ENCODE peak calls at places on chromosomes 11 and 22, in seven cellular contexts. One of them, this sample, is unnamed.

GRCh38 chr22:46422896-46423295 is 87.4 kb downstream of the TRMU start:
- DNase-seq in HCT116: no peak
- DNase-seq in HepG2: no peak
- DNase-seq in SK-N-SH: no peak
- DNase-seq in GM12878: no peak
- DNase-seq in A549: no peak
- DNase-seq in K562: no peak
- DNase-seq in this sample: no peak

GRCh38 chr11:121341609-121342008 is 49.0 kb downstream of the SC5D start:
- DNase-seq in HepG2: no peak
- DNase-seq in A549: no peak
- DNase-seq in HCT116: no peak
- DNase-seq in K562: no peak
- DNase-seq in SK-N-SH: no peak
- DNase-seq in GM12878: no peak
- DNase-seq in this sample: no peak

GRCh38 chr22:42229455-42230149 is 40.9 kb downstream of the TCF20 start:
- DNase-seq in HCT116: no peak
- DNase-seq in K562: no peak
- DNase-seq in A549: no peak
- DNase-seq in GM12878: no peak
- DNase-seq in SK-N-SH: no peak
- DNase-seq in HepG2: no peak
- DNase-seq in this sample: no peak

GRCh38 chr11:111283945-111284481 is 14.3 kb upstream of the POU2AF3 start:
- DNase-seq in SK-N-SH: peak
- DNase-seq in A549: no peak
- DNase-seq in HCT116: no peak
- DNase-seq in K562: no peak
- DNase-seq in HepG2: no peak
- DNase-seq in GM12878: no peak
- DNase-seq in this sample: peak

GRCh38 chr22:27580311-27580897 is 221.2 kb downstream of the MN1 start:
- DNase-seq in HCT116: no peak
- DNase-seq in A549: peak
- DNase-seq in GM12878: no peak
- DNase-seq in K562: no peak
- DNase-seq in SK-N-SH: no peak
- DNase-seq in HepG2: no peak
- DNase-seq in this sample: no peak

GRCh38 chr22:32336185-32336603 is 21.5 kb upstream of the RFPL3 start:
- DNase-seq in K562: no peak
- DNase-seq in HCT116: no peak
- DNase-seq in HepG2: no peak
- DNase-seq in SK-N-SH: no peak
- DNase-seq in A549: no peak
- DNase-seq in GM12878: no peak
- DNase-seq in this sample: peak

GRCh38 chr11:80955588-80955987 is 1514.8 kb upstream of the TENM4 start:
- DNase-seq in K562: no peak
- DNase-seq in HepG2: no peak
- DNase-seq in SK-N-SH: no peak
- DNase-seq in HCT116: no peak
- DNase-seq in GM12878: no peak
- DNase-seq in A549: no peak
- DNase-seq in this sample: no peak

GRCh38 chr11:34525887-34526657 is 12.5 kb upstream of the ELF5 start:
- DNase-seq in HCT116: no peak
- DNase-seq in A549: no peak
- DNase-seq in K562: no peak
- DNase-seq in HepG2: no peak
- DNase-seq in SK-N-SH: no peak
- DNase-seq in GM12878: no peak
- DNase-seq in this sample: no peak

GRCh38 chr11:111918390-111919256 is at the start of gene C11orf52:
- DNase-seq in HCT116: peak
- DNase-seq in SK-N-SH: no peak
- DNase-seq in HepG2: peak
- DNase-seq in GM12878: no peak
- DNase-seq in A549: no peak
- DNase-seq in K562: peak
- DNase-seq in this sample: peak

GRCh38 chr11:58000699-58001098 is 23.0 kb upstream of the OR9Q1 start:
- DNase-seq in GM12878: no peak
- DNase-seq in A549: no peak
- DNase-seq in K562: no peak
- DNase-seq in HCT116: no peak
- DNase-seq in HepG2: no peak
- DNase-seq in SK-N-SH: no peak
- DNase-seq in this sample: no peak

GRCh38 chr11:130554241-130555055 is 106.0 kb downstream of the ADAMTS15 start:
- DNase-seq in HepG2: no peak
- DNase-seq in HCT116: no peak
- DNase-seq in SK-N-SH: no peak
- DNase-seq in GM12878: no peak
- DNase-seq in K562: no peak
- DNase-seq in A549: no peak
- DNase-seq in this sample: no peak

GRCh38 chr11:44680982-44681597 is 45.7 kb upstream of the TSPAN18 start:
- DNase-seq in HepG2: no peak
- DNase-seq in HCT116: no peak
- DNase-seq in SK-N-SH: no peak
- DNase-seq in GM12878: no peak
- DNase-seq in A549: no peak
- DNase-seq in K562: no peak
- DNase-seq in this sample: peak

GRCh38 chr11:78801161-78801884 is 226.7 kb upstream of the NARS2 start:
- DNase-seq in SK-N-SH: no peak
- DNase-seq in A549: peak
- DNase-seq in K562: no peak
- DNase-seq in GM12878: no peak
- DNase-seq in HCT116: no peak
- DNase-seq in HepG2: no peak
- DNase-seq in this sample: no peak

GRCh38 chr11:17542249-17542648 is 2.0 kb downstream of the USH1C start:
- DNase-seq in HCT116: no peak
- DNase-seq in HepG2: peak
- DNase-seq in SK-N-SH: no peak
- DNase-seq in K562: no peak
- DNase-seq in A549: peak
- DNase-seq in GM12878: no peak
- DNase-seq in this sample: no peak

GRCh38 chr11:612201-612960 is 3.4 kb downstream of the IRF7 start:
- DNase-seq in GM12878: no peak
- DNase-seq in A549: peak
- DNase-seq in HepG2: peak
- DNase-seq in HCT116: peak
- DNase-seq in K562: no peak
- DNase-seq in SK-N-SH: no peak
- DNase-seq in this sample: peak

GRCh38 chr11:15114501-15115475 is at the start of gene INSC:
- DNase-seq in A549: no peak
- DNase-seq in HepG2: no peak
- DNase-seq in SK-N-SH: peak
- DNase-seq in K562: no peak
- DNase-seq in GM12878: no peak
- DNase-seq in HCT116: no peak
- DNase-seq in this sample: peak

GRCh38 chr22:39733191-39733590 is 160.4 kb downstream of the ENTHD1 start:
- DNase-seq in SK-N-SH: no peak
- DNase-seq in K562: no peak
- DNase-seq in HepG2: no peak
- DNase-seq in GM12878: no peak
- DNase-seq in A549: no peak
- DNase-seq in HCT116: no peak
- DNase-seq in this sample: no peak

GRCh38 chr11:5618807-5619206 is 6.0 kb upstream of the TRIM34 start:
- DNase-seq in HCT116: no peak
- DNase-seq in GM12878: no peak
- DNase-seq in HepG2: peak
- DNase-seq in K562: no peak
- DNase-seq in A549: peak
- DNase-seq in SK-N-SH: no peak
- DNase-seq in this sample: no peak

DNA sequence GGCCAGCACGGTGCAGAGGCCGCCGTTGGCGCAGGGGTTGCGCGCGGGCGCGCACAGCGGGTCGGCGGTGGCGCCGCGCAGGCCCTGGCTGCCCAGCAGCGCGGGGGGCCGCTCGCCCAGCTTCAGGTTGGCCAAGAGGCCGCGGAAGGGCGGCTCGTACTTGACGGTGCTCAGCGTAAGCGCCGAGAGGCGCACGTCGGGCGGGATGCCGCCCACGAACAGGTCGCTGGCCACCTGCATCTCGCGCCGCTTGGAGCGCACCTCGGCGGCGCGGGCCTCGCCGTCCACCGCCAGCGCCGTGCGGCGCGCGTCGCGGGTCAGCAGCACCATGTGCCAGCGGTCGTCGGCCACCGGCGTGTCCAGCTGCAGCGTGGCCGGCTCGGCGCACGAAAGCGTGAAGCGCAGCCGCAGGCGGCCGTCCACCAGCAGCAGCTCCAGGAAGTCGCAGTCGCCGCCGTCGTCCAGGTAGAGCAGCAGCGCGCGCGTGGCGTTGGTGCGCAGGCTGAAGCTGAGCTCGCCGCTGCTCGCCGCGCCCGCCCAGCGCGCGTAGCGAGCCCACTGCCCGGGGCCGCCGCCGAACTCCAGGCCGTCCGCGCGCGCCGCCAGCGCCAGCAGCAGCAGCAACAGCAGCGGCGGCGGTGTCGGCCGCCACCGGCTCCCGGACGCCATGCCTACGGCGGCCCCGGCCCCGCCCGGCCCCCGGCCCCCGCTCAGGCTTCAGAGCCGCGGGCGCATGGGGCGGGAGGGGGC is 9.8 kb downstream of the NRXN2 start:
- DNase-seq in SK-N-SH: no peak
- DNase-seq in GM12878: no peak
- DNase-seq in HCT116: no peak
- DNase-seq in K562: no peak
- DNase-seq in A549: peak
- DNase-seq in HepG2: no peak
- DNase-seq in this sample: peak
- H3K4me2 ChIP-seq in SK-N-SH: no peak
- H3K4me2 ChIP-seq in GM12878: no peak
- H3K4me2 ChIP-seq in HCT116: no peak
- H3K4me2 ChIP-seq in K562: no peak
- H3K4me2 ChIP-seq in A549: peak
- H3K4me2 ChIP-seq in HepG2: no peak
- H3K4me2 ChIP-seq in this sample: peak

GRCh38 chr11:47004595-47005033 is 68.1 kb downstream of the CSTPP1 start:
- DNase-seq in SK-N-SH: peak
- DNase-seq in HepG2: peak
- DNase-seq in HCT116: no peak
- DNase-seq in A549: peak
- DNase-seq in K562: peak
- DNase-seq in GM12878: no peak
- DNase-seq in this sample: no peak

GRCh38 chr11:47005441-47005840 is 68.9 kb downstream of the CSTPP1 start:
- DNase-seq in GM12878: no peak
- DNase-seq in K562: no peak
- DNase-seq in SK-N-SH: no peak
- DNase-seq in HCT116: no peak
- DNase-seq in A549: no peak
- DNase-seq in HepG2: peak
- DNase-seq in this sample: no peak

GRCh38 chr11:47001666-47002285 is 65.2 kb downstream of the CSTPP1 start:
- DNase-seq in HepG2: no peak
- DNase-seq in GM12878: no peak
- DNase-seq in K562: no peak
- DNase-seq in SK-N-SH: peak
- DNase-seq in A549: no peak
- DNase-seq in HCT116: no peak
- DNase-seq in this sample: peak

GRCh38 chr11:47002366-47002765 is 65.8 kb downstream of the CSTPP1 start:
- DNase-seq in HepG2: no peak
- DNase-seq in HCT116: no peak
- DNase-seq in SK-N-SH: no peak
- DNase-seq in GM12878: no peak
- DNase-seq in K562: no peak
- DNase-seq in A549: no peak
- DNase-seq in this sample: no peak

GRCh38 chr11:47003180-47003877 is 66.8 kb downstream of the CSTPP1 start:
- DNase-seq in GM12878: no peak
- DNase-seq in A549: no peak
- DNase-seq in SK-N-SH: no peak
- DNase-seq in HepG2: no peak
- DNase-seq in HCT116: no peak
- DNase-seq in K562: peak
- DNase-seq in this sample: no peak
- TF ChIP-seq REST in GM12878: no peak
- TF ChIP-seq REST in A549: no peak
- TF ChIP-seq REST in SK-N-SH: no peak
- TF ChIP-seq REST in HepG2: no peak
- TF ChIP-seq REST in HCT116: no peak
- TF ChIP-seq REST in K562: no peak
- TF ChIP-seq REST in this sample: no peak

DNA sequence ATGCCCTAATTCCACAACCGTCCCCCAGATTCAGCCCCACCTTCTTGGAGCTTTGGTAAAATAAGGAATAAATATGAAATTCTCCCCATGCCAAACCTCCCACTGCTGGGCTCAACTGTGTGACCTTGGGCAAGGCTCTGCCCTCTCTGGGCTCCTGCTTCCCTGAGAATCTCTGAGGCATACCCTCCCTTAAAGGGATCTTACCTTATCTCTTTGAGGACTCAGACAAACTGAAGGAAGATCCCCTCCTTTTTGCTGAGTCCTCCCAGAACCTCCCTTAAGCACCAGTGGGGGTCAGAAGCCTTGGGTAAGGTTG is 2.7 kb downstream of the CD248 start:
- DNase-seq in A549: no peak
- DNase-seq in GM12878: no peak
- DNase-seq in HepG2: no peak
- DNase-seq in HCT116: no peak
- DNase-seq in K562: no peak
- DNase-seq in SK-N-SH: no peak
- DNase-seq in this sample: no peak
- H3K4me2 ChIP-seq in A549: no peak
- H3K4me2 ChIP-seq in GM12878: no peak
- H3K4me2 ChIP-seq in HepG2: peak
- H3K4me2 ChIP-seq in HCT116: no peak
- H3K4me2 ChIP-seq in K562: no peak
- H3K4me2 ChIP-seq in SK-N-SH: peak
- H3K4me2 ChIP-seq in this sample: peak

DNA sequence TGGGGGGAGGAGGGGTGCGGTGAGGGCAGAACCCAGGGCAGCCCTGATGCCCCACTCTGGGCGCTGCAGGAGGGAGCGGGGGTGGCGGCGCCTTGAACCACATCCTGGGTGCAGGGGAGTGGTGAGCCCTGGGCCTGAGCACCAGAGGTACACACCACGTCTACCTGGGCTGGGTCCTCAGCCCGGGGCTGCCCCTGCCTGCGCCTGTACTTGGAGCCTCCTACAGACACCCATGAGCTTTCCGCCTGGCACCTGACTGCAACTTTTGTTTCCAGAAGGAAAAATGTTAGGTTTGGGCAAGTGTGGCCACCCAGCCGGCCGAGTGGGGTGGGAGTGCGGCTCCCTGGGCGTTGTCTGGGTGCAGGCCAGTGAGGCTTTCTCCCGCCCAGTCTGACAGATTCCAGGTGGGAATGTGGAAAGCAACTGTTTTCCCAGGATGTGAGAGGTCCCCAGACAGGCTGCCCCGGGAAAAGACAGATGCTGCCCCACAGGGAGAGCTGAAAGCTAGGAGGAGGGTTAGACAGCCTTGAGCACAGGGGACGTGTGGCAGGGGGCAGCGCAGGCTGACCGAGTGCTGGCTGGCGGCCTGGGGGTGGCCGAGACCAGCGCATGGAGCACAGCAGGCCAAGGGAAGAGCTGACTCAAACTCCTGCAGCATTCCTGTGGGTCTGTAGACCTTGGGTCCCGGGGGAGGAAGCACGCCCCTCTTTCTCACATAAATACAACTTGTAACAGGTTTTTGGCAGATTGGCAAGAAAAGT is 44.1 kb downstream of the GNB1L start:
- DNase-seq in K562: no peak
- DNase-seq in HCT116: no peak
- DNase-seq in GM12878: no peak
- DNase-seq in SK-N-SH: peak
- DNase-seq in HepG2: no peak
- DNase-seq in A549: no peak
- DNase-seq in this sample: no peak
- TF ChIP-seq REST in K562: no peak
- TF ChIP-seq REST in HCT116: no peak
- TF ChIP-seq REST in GM12878: no peak
- TF ChIP-seq REST in SK-N-SH: no peak
- TF ChIP-seq REST in HepG2: no peak
- TF ChIP-seq REST in A549: no peak
- TF ChIP-seq REST in this sample: no peak

This sample was measured in GM23338.